ENCODE peak calls at places on chromosomes 16 and 17, in five cellular contexts. One of them, this sample, is unnamed.

GRCh38 chr17:5237541-5238016 is 2.9 kb upstream of the SCIMP start:
- DNase-seq in lung: peak
- DNase-seq in hepatocyte: peak
- DNase-seq in lower lobe of right lung: peak
- DNase-seq in ovary: peak
- DNase-seq in this sample: no peak

GRCh38 chr17:45270828-45271418 is 9.0 kb upstream of the SPATA32 start:
- DNase-seq in hepatocyte: no peak
- DNase-seq in lower lobe of right lung: no peak
- DNase-seq in ovary: no peak
- DNase-seq in lung: no peak
- DNase-seq in this sample: no peak

GRCh38 chr17:79873583-79873982 is 34.3 kb upstream of the CBX4 start:
- DNase-seq in hepatocyte: peak
- DNase-seq in lower lobe of right lung: no peak
- DNase-seq in lung: no peak
- DNase-seq in ovary: no peak
- DNase-seq in this sample: no peak

GRCh38 chr17:72145972-72146755 is 25.3 kb downstream of the SOX9 start:
- DNase-seq in ovary: no peak
- DNase-seq in hepatocyte: no peak
- DNase-seq in lung: no peak
- DNase-seq in lower lobe of right lung: no peak
- DNase-seq in this sample: no peak

GRCh38 chr16:66508261-66508913 is 41.5 kb downstream of the TK2 start:
- DNase-seq in lung: peak
- DNase-seq in ovary: peak
- DNase-seq in hepatocyte: no peak
- DNase-seq in lower lobe of right lung: no peak
- DNase-seq in this sample: peak

GRCh38 chr17:45946841-45947256 is 52.2 kb upstream of the STH start:
- DNase-seq in lung: no peak
- DNase-seq in hepatocyte: no peak
- DNase-seq in lower lobe of right lung: no peak
- DNase-seq in ovary: no peak
- DNase-seq in this sample: no peak

GRCh38 chr16:4272114-4272954 is 489 bp downstream of the TFAP4 start:
- DNase-seq in lower lobe of right lung: peak
- DNase-seq in hepatocyte: peak
- DNase-seq in ovary: peak
- DNase-seq in lung: peak
- DNase-seq in this sample: no peak

GRCh38 chr17:58786586-58787295 is 31.1 kb downstream of the PPM1E start:
- DNase-seq in hepatocyte: peak
- DNase-seq in ovary: no peak
- DNase-seq in lung: no peak
- DNase-seq in lower lobe of right lung: no peak
- DNase-seq in this sample: no peak

GRCh38 chr16:69084301-69084700 is 21.2 kb upstream of the HAS3 start:
- DNase-seq in lung: no peak
- DNase-seq in hepatocyte: no peak
- DNase-seq in ovary: no peak
- DNase-seq in lower lobe of right lung: no peak
- DNase-seq in this sample: no peak

GRCh38 chr16:17318200-17318599 is 152.6 kb downstream of the XYLT1 start:
- DNase-seq in lung: no peak
- DNase-seq in hepatocyte: peak
- DNase-seq in lower lobe of right lung: no peak
- DNase-seq in ovary: peak
- DNase-seq in this sample: no peak

GRCh38 chr17:64385187-64386083 is 5.2 kb downstream of the PECAM1 start:
- DNase-seq in ovary: peak
- DNase-seq in hepatocyte: peak
- DNase-seq in lower lobe of right lung: no peak
- DNase-seq in lung: peak
- DNase-seq in this sample: peak

GRCh38 chr16:30551781-30552180 is 6.4 kb downstream of the ZNF764 start:
- DNase-seq in lower lobe of right lung: peak
- DNase-seq in lung: peak
- DNase-seq in hepatocyte: no peak
- DNase-seq in ovary: no peak
- DNase-seq in this sample: no peak

GRCh38 chr17:63498621-63499195 is 21.8 kb downstream of the ACE start:
- DNase-seq in lung: no peak
- DNase-seq in lower lobe of right lung: no peak
- DNase-seq in ovary: no peak
- DNase-seq in hepatocyte: no peak
- DNase-seq in this sample: no peak

GRCh38 chr16:907819-908218 is 63.0 kb downstream of the LMF1 start:
- DNase-seq in ovary: no peak
- DNase-seq in lower lobe of right lung: peak
- DNase-seq in hepatocyte: no peak
- DNase-seq in lung: no peak
- DNase-seq in this sample: no peak

GRCh38 chr17:76556759-76557367 is 17.0 kb downstream of the PRCD start:
- DNase-seq in hepatocyte: peak
- DNase-seq in lung: peak
- DNase-seq in ovary: no peak
- DNase-seq in lower lobe of right lung: peak
- DNase-seq in this sample: no peak

GRCh38 chr16:53872248-53873221 is 168.6 kb downstream of the FTO start:
- DNase-seq in lower lobe of right lung: no peak
- DNase-seq in hepatocyte: no peak
- DNase-seq in lung: no peak
- DNase-seq in ovary: no peak
- DNase-seq in this sample: no peak

GRCh38 chr17:81549031-81549557 is 3.1 kb downstream of the FAAP100 start:
- DNase-seq in lung: no peak
- DNase-seq in ovary: no peak
- DNase-seq in hepatocyte: no peak
- DNase-seq in lower lobe of right lung: no peak
- DNase-seq in this sample: no peak

GRCh38 chr16:87560428-87561199 is 41.7 kb upstream of the JPH3 start:
- DNase-seq in lung: peak
- DNase-seq in ovary: peak
- DNase-seq in hepatocyte: no peak
- DNase-seq in lower lobe of right lung: peak
- DNase-seq in this sample: no peak

GRCh38 chr17:55348749-55349354 is 72.8 kb downstream of the MMD start:
- DNase-seq in lung: peak
- DNase-seq in ovary: peak
- DNase-seq in hepatocyte: peak
- DNase-seq in lower lobe of right lung: peak
- DNase-seq in this sample: no peak

GRCh38 chr17:15171433-15172047 is 93.6 kb downstream of the PMP22 start:
- DNase-seq in lung: peak
- DNase-seq in lower lobe of right lung: peak
- DNase-seq in ovary: peak
- DNase-seq in hepatocyte: peak
- DNase-seq in this sample: no peak

GRCh38 chr16:11472410-11472809 is 114.3 kb downstream of the LITAF start:
- DNase-seq in lung: no peak
- DNase-seq in ovary: no peak
- DNase-seq in hepatocyte: no peak
- DNase-seq in lower lobe of right lung: no peak
- DNase-seq in this sample: no peak

GRCh38 chr17:46028969-46029565 is 30.0 kb downstream of the STH start:
- DNase-seq in ovary: no peak
- DNase-seq in lower lobe of right lung: no peak
- DNase-seq in lung: no peak
- DNase-seq in hepatocyte: no peak
- DNase-seq in this sample: no peak

GRCh38 chr16:569445-570254 is at the start of gene PIGQ:
- DNase-seq in hepatocyte: peak
- DNase-seq in lower lobe of right lung: peak
- DNase-seq in lung: peak
- DNase-seq in ovary: peak
- DNase-seq in this sample: peak

GRCh38 chr17:52148288-52148968 is 10.1 kb downstream of the CA10 start:
- DNase-seq in lung: no peak
- DNase-seq in hepatocyte: no peak
- DNase-seq in ovary: no peak
- DNase-seq in lower lobe of right lung: no peak
- DNase-seq in this sample: no peak

GRCh38 chr16:88049561-88050545 is 98.6 kb downstream of the BANP start:
- DNase-seq in lower lobe of right lung: no peak
- DNase-seq in hepatocyte: no peak
- DNase-seq in ovary: no peak
- DNase-seq in lung: no peak
- DNase-seq in this sample: no peak

GRCh38 chr17:67218385-67218950 is 26.5 kb downstream of the HELZ start:
- DNase-seq in lung: no peak
- DNase-seq in hepatocyte: no peak
- DNase-seq in ovary: no peak
- DNase-seq in lower lobe of right lung: no peak
- DNase-seq in this sample: no peak

GRCh38 chr16:10343124-10343760 is 42.6 kb upstream of the ATF7IP2 start:
- DNase-seq in hepatocyte: peak
- DNase-seq in lower lobe of right lung: no peak
- DNase-seq in lung: no peak
- DNase-seq in ovary: no peak
- DNase-seq in this sample: no peak

GRCh38 chr16:49127103-49127502 is 154.5 kb downstream of the CBLN1 start:
- DNase-seq in ovary: no peak
- DNase-seq in hepatocyte: peak
- DNase-seq in lung: no peak
- DNase-seq in lower lobe of right lung: no peak
- DNase-seq in this sample: no peak

GRCh38 chr17:48645639-48646182 is 19.6 kb upstream of the HOXB9 start:
- DNase-seq in lower lobe of right lung: no peak
- DNase-seq in hepatocyte: no peak
- DNase-seq in lung: no peak
- DNase-seq in ovary: no peak
- DNase-seq in this sample: no peak

GRCh38 chr17:48647964-48648245 is 21.7 kb upstream of the HOXB9 start:
- DNase-seq in lower lobe of right lung: no peak
- DNase-seq in ovary: no peak
- DNase-seq in hepatocyte: no peak
- DNase-seq in lung: no peak
- DNase-seq in this sample: no peak

GRCh38 chr17:48644910-48645557 is 18.9 kb upstream of the HOXB9 start:
- DNase-seq in hepatocyte: no peak
- DNase-seq in lung: no peak
- DNase-seq in ovary: no peak
- DNase-seq in lower lobe of right lung: no peak
- DNase-seq in this sample: no peak

GRCh38 chr17:48647103-48647963 is 21.2 kb upstream of the HOXB9 start:
- DNase-seq in lung: no peak
- DNase-seq in ovary: no peak
- DNase-seq in hepatocyte: no peak
- DNase-seq in lower lobe of right lung: no peak
- DNase-seq in this sample: no peak

DNA sequence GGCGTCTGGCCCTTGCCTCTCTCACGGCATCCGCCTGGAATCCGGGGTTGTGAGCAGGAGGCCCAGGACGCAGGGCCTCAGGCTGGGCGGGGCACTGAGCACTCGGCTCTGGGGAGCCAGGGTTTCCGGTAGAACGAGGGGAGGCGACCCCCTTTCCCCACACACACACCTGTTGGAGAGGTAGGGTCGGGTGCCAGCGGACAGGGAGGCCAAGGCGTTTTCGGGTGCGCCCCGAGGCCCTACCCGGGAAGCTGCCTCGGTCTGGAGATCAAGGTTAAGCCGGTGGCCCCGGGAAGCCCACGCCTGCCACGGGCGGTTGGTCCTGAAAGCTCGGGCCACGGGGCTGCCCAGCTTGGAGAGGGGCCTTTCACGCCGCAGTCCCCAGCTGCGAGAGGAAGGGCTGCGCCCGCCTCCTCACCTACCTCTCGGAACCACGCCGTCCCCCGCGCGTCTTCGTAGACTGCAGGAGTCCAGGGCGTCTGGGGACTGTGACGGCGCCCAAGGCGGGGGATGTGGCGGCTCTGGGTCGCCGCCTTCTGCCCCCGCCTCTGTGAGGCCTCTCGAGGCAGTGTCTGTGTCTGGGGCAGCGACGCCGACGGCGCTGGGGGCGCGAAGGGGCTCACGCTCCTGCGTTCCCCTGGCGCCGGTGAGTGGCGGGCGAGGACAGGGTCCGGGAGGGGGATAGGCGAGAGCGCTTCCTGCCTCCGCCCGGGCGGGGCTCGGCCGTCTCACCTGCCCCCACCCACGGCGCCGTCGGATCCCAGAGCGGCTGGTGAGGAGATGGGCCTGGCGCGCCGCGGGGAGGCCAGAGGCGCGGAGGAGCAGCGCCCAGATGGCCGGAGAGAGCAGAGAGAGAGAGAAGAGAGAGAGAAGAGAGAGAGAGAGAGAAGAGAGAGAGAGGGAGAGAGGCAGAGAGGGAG is 20.3 kb upstream of the HOXB9 start:
- DNase-seq in ovary: no peak
- DNase-seq in lung: no peak
- DNase-seq in hepatocyte: no peak
- DNase-seq in lower lobe of right lung: no peak
- DNase-seq in this sample: no peak
- H3K4me3 ChIP-seq in ovary: peak
- H3K4me3 ChIP-seq in lung: no peak
- H3K4me3 ChIP-seq in hepatocyte: no peak
- H3K4me3 ChIP-seq in lower lobe of right lung: peak
- H3K4me3 ChIP-seq in this sample: peak

GRCh38 chr16:2296662-2297505 is 29.0 kb upstream of the RNPS1 start:
- DNase-seq in ovary: no peak
- DNase-seq in hepatocyte: no peak
- DNase-seq in lung: no peak
- DNase-seq in lower lobe of right lung: no peak
- DNase-seq in this sample: no peak
- TF ChIP-seq CTCF in ovary: no peak
- TF ChIP-seq CTCF in hepatocyte: peak
- TF ChIP-seq CTCF in lung: no peak
- TF ChIP-seq CTCF in lower lobe of right lung: peak
- TF ChIP-seq CTCF in this sample: no peak

GRCh38 chr16:70790815-70791214 is 10.1 kb downstream of the VAC14 start:
- DNase-seq in lung: no peak
- DNase-seq in lower lobe of right lung: no peak
- DNase-seq in ovary: no peak
- DNase-seq in hepatocyte: no peak
- DNase-seq in this sample: no peak
- H3K27ac ChIP-seq in lung: no peak
- H3K27ac ChIP-seq in lower lobe of right lung: no peak
- H3K27ac ChIP-seq in ovary: no peak
- H3K27ac ChIP-seq in hepatocyte: no peak
- H3K27ac ChIP-seq in this sample: no peak

GRCh38 chr17:40501499-40501911 is at the start of gene TNS4:
- DNase-seq in hepatocyte: no peak
- DNase-seq in lung: no peak
- DNase-seq in lower lobe of right lung: no peak
- DNase-seq in ovary: no peak
- DNase-seq in this sample: no peak

GRCh38 chr17:40502716-40503115 is 1.3 kb upstream of the TNS4 start:
- DNase-seq in lung: no peak
- DNase-seq in hepatocyte: no peak
- DNase-seq in ovary: no peak
- DNase-seq in lower lobe of right lung: no peak
- DNase-seq in this sample: no peak

GRCh38 chr17:40500190-40500589 is 1.2 kb downstream of the TNS4 start:
- DNase-seq in lower lobe of right lung: no peak
- DNase-seq in ovary: no peak
- DNase-seq in lung: no peak
- DNase-seq in hepatocyte: no peak
- DNase-seq in this sample: no peak

GRCh38 chr17:40499551-40500189 is 1.8 kb downstream of the TNS4 start:
- DNase-seq in hepatocyte: peak
- DNase-seq in lung: peak
- DNase-seq in lower lobe of right lung: peak
- DNase-seq in ovary: peak
- DNase-seq in this sample: peak

GRCh38 chr17:40500709-40501108 is 714 bp downstream of the TNS4 start:
- DNase-seq in hepatocyte: no peak
- DNase-seq in lower lobe of right lung: no peak
- DNase-seq in ovary: no peak
- DNase-seq in lung: no peak
- DNase-seq in this sample: no peak
- H3K4me3 ChIP-seq in hepatocyte: no peak
- H3K4me3 ChIP-seq in lower lobe of right lung: no peak
- H3K4me3 ChIP-seq in ovary: no peak
- H3K4me3 ChIP-seq in lung: no peak
- H3K4me3 ChIP-seq in this sample: no peak

This sample was measured in coronary artery.